ENCODE peak calls at places on chromosomes 7 and 10, in nine cellular contexts. L is iris pigment epithelial cell; T is GDM1; K is GM10248; Z is AG04449; O is AG09309; U is stimulated activated naive B cell treated with anti-CD40 and anti-IgM and Interleukin-4, amounts not matched to agents 10 μg/mL and 1 μg/mL and 100 μg/mL, for 72 hours; A is sigmoid colon; V is SK-MEL-5. E is an unnamed sample.

GRCh38 chr7:77288676-77289320 is 89.2 kb upstream of the FGL2 start:
- DNase-seq in O (no peak), A (no peak), Z (no peak), U (no peak), K (no peak), L (peak), V (no peak), T (peak), E (no peak)

GRCh38 chr10:31314256-31315183 is 4.5 kb upstream of the ZEB1 start:
- DNase-seq in K (no peak), U (no peak), T (no peak), O (no peak), A (no peak), V (no peak), Z (no peak), L (no peak), E (no peak)

GRCh38 chr10:109047856-109048255 is 875.5 kb downstream of the XPNPEP1 start:
- DNase-seq in Z (no peak), T (no peak), A (no peak), U (no peak), K (no peak), V (no peak), O (no peak), L (no peak), E (no peak)

GRCh38 chr7:112495820-112496462 is 15.2 kb downstream of the LSMEM1 start:
- DNase-seq in T (peak), L (peak), V (peak), Z (no peak), A (peak), O (peak), U (no peak), K (peak), E (no peak)

GRCh38 chr7:87218941-87219544 is 489 bp downstream of the TMEM243 start:
- DNase-seq in U (peak), T (peak), K (peak), L (peak), O (no peak), V (peak), Z (no peak), A (peak), E (no peak)

GRCh38 chr7:132575336-132575986 is 809 bp downstream of the PLXNA4 start:
- DNase-seq in O (peak), L (peak), U (no peak), T (peak), V (peak), A (peak), Z (peak), K (peak), E (no peak)

GRCh38 chr10:15824498-15824897 is 35.8 kb downstream of the MINDY3 start:
- DNase-seq in K (no peak), A (no peak), T (no peak), O (no peak), L (peak), U (no peak), V (peak), Z (no peak), E (no peak)

GRCh38 chr7:113444281-113444680 is 325.9 kb upstream of the SMIM30 start:
- DNase-seq in T (no peak), U (no peak), A (no peak), O (no peak), Z (no peak), V (no peak), L (no peak), K (no peak), E (no peak)

GRCh38 chr10:113053881-113054280 is 103.8 kb downstream of the TCF7L2 start:
- DNase-seq in V (no peak), L (peak), A (peak), U (no peak), Z (no peak), T (no peak), O (no peak), K (no peak), E (no peak)

GRCh38 chr10:127977368-127978009 is 70.6 kb downstream of the PTPRE start:
- DNase-seq in L (peak), V (no peak), Z (no peak), A (peak), O (peak), K (no peak), U (no peak), T (no peak), E (no peak)

GRCh38 chr10:58565256-58565655 is 52.6 kb downstream of the BICC1 start:
- DNase-seq in O (no peak), L (no peak), K (no peak), T (no peak), V (no peak), Z (no peak), U (no peak), A (no peak), E (no peak)

GRCh38 chr10:90969947-90970673 is 49.2 kb upstream of the ANKRD1 start:
- DNase-seq in V (peak), A (no peak), O (peak), K (no peak), U (no peak), Z (peak), T (no peak), L (peak), E (no peak)

GRCh38 chr7:155208681-155209477 is 88.8 kb upstream of the INSIG1 start:
- DNase-seq in V (no peak), T (no peak), L (no peak), A (no peak), U (no peak), K (no peak), Z (no peak), O (no peak), E (no peak)

GRCh38 chr7:49848211-49848841 is 74.9 kb downstream of the VWC2 start:
- DNase-seq in A (no peak), Z (no peak), L (no peak), V (no peak), T (no peak), U (no peak), O (no peak), K (no peak), E (no peak)

GRCh38 chr10:78846770-78847169 is 222.0 kb upstream of the ZMIZ1 start:
- DNase-seq in T (no peak), U (no peak), O (no peak), K (no peak), Z (no peak), A (peak), V (no peak), L (no peak), E (no peak)

GRCh38 chr7:21426286-21426957 is 1.5 kb upstream of the SP4 start:
- DNase-seq in Z (no peak), T (no peak), K (no peak), U (no peak), V (no peak), L (peak), A (no peak), O (no peak), E (no peak)